ENCODE peak calls at places on chromosome 1, in ten cellular contexts. J is pancreas, W is psoas muscle, B is BE2C, O is astrocyte of the cerebellum, C is cardiac muscle cell, L is AG04450, F is cardiac fibroblast, A is PC-3, Z is MM.1S. S is an unnamed sample.

GRCh38 chr1:40861227-40862003 is 748 bp downstream of the CITED4 start:
- DNase-seq in L (no peak), C (peak; percentile 68), Z (no peak), O (no peak), F (peak; percentile 41), J (peak; percentile 39), A (no peak), B (no peak), W (peak; percentile 59), S (peak; percentile 54)

GRCh38 chr1:44733365-44733764 is 2.4 kb upstream of the RNU5D-1 start:
- DNase-seq in B (no peak), W (no peak), J (no peak), A (peak; percentile 47), C (no peak), F (peak; percentile 85), O (no peak), L (no peak), Z (no peak), S (no peak)

GRCh38 chr1:22496536-22497160 is 45.0 kb downstream of the ZBTB40 start:
- DNase-seq in C (no peak), A (no peak), L (no peak), Z (peak; percentile 67), O (no peak), F (no peak), J (no peak), B (no peak), W (no peak), S (no peak)

GRCh38 chr1:231093158-231093922 is 53.3 kb upstream of the FAM89A start:
- DNase-seq in J (no peak), W (no peak), L (no peak), O (no peak), A (no peak), Z (no peak), F (no peak), C (peak; percentile 14), B (no peak), S (no peak)

GRCh38 chr1:212754715-212755114 is 36.9 kb downstream of the NSL1 start:
- DNase-seq in A (no peak), Z (peak; percentile 29), B (peak; percentile 64), F (no peak), O (no peak), W (no peak), L (no peak), C (no peak), J (no peak), S (no peak)

GRCh38 chr1:160494620-160495019 is 28.4 kb downstream of the SLAMF6 start:
- DNase-seq in J (no peak), Z (no peak), F (no peak), W (no peak), B (no peak), A (peak; percentile 45), C (no peak), L (no peak), O (no peak), S (no peak)

GRCh38 chr1:10867138-10867721 is 70.8 kb upstream of the CASZ1 start:
- DNase-seq in W (peak; percentile 72), B (peak; percentile 84), Z (peak; percentile 22), J (peak; percentile 37), A (peak; percentile 69), L (no peak), F (peak; percentile 20), O (no peak), C (peak; percentile 85), S (peak; percentile 88)

GRCh38 chr1:70353641-70354331 is 736 bp downstream of the ANKRD13C start:
- DNase-seq in O (peak; percentile 77), B (no peak), W (no peak), A (peak; percentile 82), Z (peak; percentile 89), J (no peak), L (peak; percentile 46), F (peak; percentile 82), C (peak; percentile 23), S (peak; percentile 13)

GRCh38 chr1:1419363-1419811 is 1.7 kb downstream of the ANKRD65 start:
- DNase-seq in L (no peak), Z (no peak), F (no peak), W (no peak), B (no peak), O (no peak), C (no peak), J (no peak), A (no peak), S (no peak)

GRCh38 chr1:1418464-1419362 is 2.4 kb downstream of the ANKRD65 start:
- DNase-seq in O (no peak), F (no peak), B (peak; percentile 24), A (no peak), W (no peak), J (peak; percentile 32), C (no peak), L (no peak), Z (no peak), S (no peak)

GRCh38 chr1:1421147-1421906 is at the start of gene ANKRD65:
- DNase-seq in C (no peak), A (no peak), W (no peak), L (no peak), J (peak; percentile 70), F (no peak), O (no peak), Z (no peak), B (no peak), S (no peak)

GRCh38 chr1:1420654-1421134 is 382 bp downstream of the ANKRD65 start:
- DNase-seq in B (no peak), A (no peak), Z (no peak), C (no peak), L (no peak), F (no peak), O (no peak), J (peak; percentile 35), W (no peak), S (no peak)

DNA sequence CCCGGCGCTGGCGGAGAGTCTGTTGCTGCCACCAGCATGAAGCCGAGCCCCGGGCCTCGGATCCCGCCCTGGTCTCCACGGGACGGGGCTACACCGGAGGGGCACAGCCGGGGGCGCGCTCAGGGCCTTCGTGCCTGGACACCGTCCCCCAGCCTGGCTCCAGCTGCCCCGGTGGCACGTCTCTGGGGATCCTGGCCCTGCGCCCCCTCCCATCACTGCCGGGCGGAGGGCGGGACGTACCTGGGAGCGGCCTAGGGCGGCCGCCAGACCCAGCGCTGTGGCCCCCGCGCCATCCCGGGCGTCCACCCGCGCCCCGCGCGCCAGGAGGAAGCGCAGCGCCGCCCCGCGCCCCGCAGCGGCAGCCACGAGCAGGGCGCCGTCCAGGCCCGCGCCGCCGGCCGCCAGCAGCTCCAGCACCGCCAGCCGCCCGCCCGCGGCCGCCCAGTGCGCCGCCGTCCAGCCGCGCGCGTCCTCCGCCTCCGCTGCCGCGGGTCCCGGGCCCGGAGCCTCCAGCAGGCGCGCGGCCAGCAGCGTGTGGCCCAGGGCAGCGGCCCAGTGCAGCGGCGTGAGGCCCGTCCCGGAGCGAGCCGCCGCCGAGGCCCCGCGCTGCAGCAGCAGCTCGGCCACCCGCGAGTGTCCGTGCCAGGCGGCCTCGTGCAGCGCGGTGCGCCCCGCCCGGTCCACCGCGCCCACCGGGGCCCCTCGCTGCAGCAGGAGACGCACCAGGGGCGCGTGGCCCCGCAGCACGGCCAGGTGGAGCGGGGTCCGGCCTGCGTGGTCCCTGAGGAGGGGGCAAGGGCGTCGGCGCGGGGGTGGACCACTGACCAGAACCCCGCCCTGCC is 1.0 kb downstream of the ANKRD65 start:
- DNase-seq in B (no peak), A (no peak), O (no peak), L (no peak), Z (no peak), C (no peak), J (peak; percentile 41), W (no peak), F (no peak), S (peak; percentile 37)
- TF ChIP-seq CTCF in B (no peak), A (no peak), O (no peak), L (no peak), Z (no peak), C (no peak), J (no peak), W (no peak), F (no peak), S (no peak)

DNA sequence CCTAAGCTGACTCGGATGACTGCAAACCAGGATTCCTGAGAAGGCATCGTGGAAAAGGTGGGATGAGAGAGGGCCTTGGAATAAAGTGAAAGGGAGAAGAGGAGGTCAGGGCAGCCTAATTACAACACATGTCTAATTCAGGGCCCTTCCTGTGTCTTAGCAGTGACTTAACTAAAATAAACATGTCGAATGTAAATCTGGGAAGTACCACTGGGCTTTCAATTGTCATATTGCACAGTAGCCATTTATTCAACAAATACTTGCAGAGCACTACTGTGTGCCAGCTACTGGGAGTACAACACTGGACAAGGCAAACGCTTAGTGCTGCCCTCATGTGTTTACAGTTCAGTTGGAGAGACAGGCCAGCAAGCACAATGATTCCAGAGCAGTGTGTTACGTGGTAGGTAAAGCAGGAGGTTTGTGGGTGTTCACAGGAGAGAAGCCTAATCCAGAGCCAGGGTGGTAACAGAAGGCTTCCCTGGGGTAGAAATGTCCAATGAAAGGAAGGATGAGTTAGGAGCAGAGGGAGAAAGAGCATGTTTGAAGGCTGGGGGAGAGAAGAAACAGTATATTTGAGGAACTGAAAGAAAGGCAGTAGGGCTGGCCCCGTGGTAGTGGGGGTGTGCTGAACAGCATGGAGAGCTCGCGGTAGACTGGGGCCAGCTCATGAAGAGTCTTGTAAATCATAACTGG is 38.0 kb upstream of the RASAL2 start:
- DNase-seq in C (no peak), L (no peak), J (no peak), O (no peak), B (no peak), Z (peak; percentile 17), F (peak; percentile 63), A (peak; percentile 54), W (no peak), S (no peak)
- TF ChIP-seq CTCF in C (no peak), L (no peak), J (no peak), O (no peak), B (no peak), Z (peak; percentile 38), F (peak; percentile 29), A (peak; percentile 51), W (peak; percentile 16), S (no peak)

GRCh38 chr1:118214866-118215265 is 29.8 kb upstream of the SPAG17 start:
- DNase-seq in Z (no peak), A (no peak), W (no peak), L (no peak), J (no peak), F (no peak), B (no peak), C (no peak), O (no peak), S (no peak)
- TF ChIP-seq CTCF in Z (no peak), A (no peak), W (no peak), L (no peak), J (no peak), F (no peak), B (no peak), C (no peak), O (no peak), S (no peak)

GRCh38 chr1:81304187-81304586 is 496.5 kb upstream of the ADGRL2 start:
- DNase-seq in O (no peak), Z (no peak), A (peak; percentile 79), J (no peak), W (no peak), F (peak; percentile 68), L (no peak), C (no peak), B (peak; percentile 6), S (no peak)

DNA sequence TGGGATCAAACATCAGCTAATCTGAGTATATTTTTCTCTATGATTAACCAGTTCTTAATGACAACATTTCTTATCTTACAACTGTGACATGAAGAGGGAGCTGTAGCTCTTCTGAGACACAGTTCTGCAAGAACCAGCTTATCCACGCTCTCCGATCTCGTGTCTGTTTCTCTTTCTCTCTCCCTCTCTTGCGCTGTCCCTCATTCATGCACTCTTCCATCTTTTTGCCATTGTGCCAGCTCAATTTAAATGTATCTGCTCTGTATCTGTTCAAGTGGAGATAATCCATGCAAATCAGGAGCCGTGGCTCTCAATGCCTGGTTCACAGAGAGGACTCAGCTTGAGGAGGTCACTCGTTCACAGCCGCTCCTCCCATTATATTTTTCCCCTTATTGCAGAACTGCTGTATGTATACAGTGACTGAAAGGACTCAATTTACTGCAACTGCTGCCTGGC is 494.7 kb upstream of the ADGRL2 start:
- DNase-seq in J (no peak), L (peak; percentile 21), C (peak; percentile 53), W (no peak), Z (peak; percentile 27), B (peak; percentile 47), A (peak; percentile 38), F (peak; percentile 65), O (peak; percentile 35), S (peak; percentile 2)
- TF ChIP-seq CTCF in J (no peak), L (peak; percentile 45), C (peak; percentile 35), W (peak; percentile 30), Z (peak; percentile 31), B (peak; percentile 54), A (peak; percentile 48), F (peak; percentile 17), O (peak; percentile 46), S (peak; percentile 20)

S was measured in nephron progenitor cell.